ENCODE peak calls at places on chromosomes 11 and 22, in nine cellular contexts. T, S, V, Z, N, B, C, F and X are unnamed samples.

GRCh38 chr11:30244255-30244654 is 13.4 kb downstream of the FSHB start:
- DNase-seq in T (no peak), S (peak), V (no peak), Z (no peak), N (peak), B (no peak), C (peak), F (no peak), X (no peak)

GRCh38 chr22:38104084-38104483 is 6.4 kb downstream of the BAIAP2L2 start:
- DNase-seq in T (no peak), S (no peak), V (no peak), Z (no peak), N (peak), B (no peak), C (no peak), F (peak), X (no peak)

GRCh38 chr11:96155627-96156378 is 187.2 kb downstream of the MAML2 start:
- DNase-seq in T (peak), S (peak), V (peak), Z (peak), N (peak), B (no peak), C (peak), F (peak), X (peak)

GRCh38 chr11:11416502-11416901 is 63.5 kb upstream of the CSNK2A3 start:
- DNase-seq in T (no peak), S (peak), V (no peak), Z (no peak), N (peak), B (no peak), C (peak), F (no peak), X (peak)

GRCh38 chr11:9459573-9460321 is 1.1 kb upstream of the ZNF143 start:
- DNase-seq in T (peak), S (peak), V (peak), Z (peak), N (peak), B (no peak), C (peak), F (no peak), X (no peak)

GRCh38 chr11:129354688-129355087 is 21.0 kb upstream of the BARX2 start:
- DNase-seq in T (no peak), S (no peak), V (no peak), Z (no peak), N (no peak), B (no peak), C (no peak), F (no peak), X (no peak)

GRCh38 chr11:134132808-134133207 is 63.9 kb downstream of the JAM3 start:
- DNase-seq in T (no peak), S (no peak), V (peak), Z (no peak), N (peak), B (no peak), C (peak), F (no peak), X (no peak)

GRCh38 chr22:48098936-48099245 is 1336.4 kb downstream of the TBC1D22A start:
- DNase-seq in T (no peak), S (no peak), V (no peak), Z (no peak), N (no peak), B (no peak), C (no peak), F (no peak), X (no peak)

GRCh38 chr11:2914475-2915195 is 14.6 kb downstream of the PHLDA2 start:
- DNase-seq in T (no peak), S (no peak), V (no peak), Z (no peak), N (no peak), B (no peak), C (no peak), F (no peak), X (no peak)

GRCh38 chr11:76233936-76234703 is 27.8 kb upstream of the WNT11 start:
- DNase-seq in T (no peak), S (no peak), V (no peak), Z (peak), N (peak), B (no peak), C (peak), F (no peak), X (peak)

GRCh38 chr11:7056828-7057513 is 31.8 kb upstream of the RBMXL2 start:
- DNase-seq in T (no peak), S (no peak), V (no peak), Z (no peak), N (peak), B (no peak), C (no peak), F (no peak), X (no peak)

GRCh38 chr11:65452806-65453490 is 30.4 kb downstream of the NEAT1 start:
- DNase-seq in T (no peak), S (peak), V (no peak), Z (no peak), N (peak), B (no peak), C (peak), F (no peak), X (peak)

GRCh38 chr11:23554002-23554401 is 693.7 kb upstream of the CCDC179 start:
- DNase-seq in T (no peak), S (no peak), V (no peak), Z (no peak), N (no peak), B (no peak), C (no peak), F (no peak), X (no peak)

GRCh38 chr11:14499178-14499559 is 442 bp downstream of the COPB1 start:
- DNase-seq in T (no peak), S (no peak), V (peak), Z (peak), N (peak), B (peak), C (no peak), F (peak), X (peak)

GRCh38 chr11:95922536-95923440 is 1.1 kb downstream of the MTMR2 start:
- DNase-seq in T (no peak), S (no peak), V (no peak), Z (no peak), N (peak), B (no peak), C (no peak), F (no peak), X (no peak)

GRCh38 chr11:133835258-133836075 is 9.8 kb downstream of the SPATA19 start:
- DNase-seq in T (no peak), S (peak), V (peak), Z (no peak), N (peak), B (no peak), C (peak), F (peak), X (peak)

GRCh38 chr22:50293441-50294318 is 13.8 kb downstream of the PLXNB2 start:
- DNase-seq in T (no peak), S (peak), V (peak), Z (peak), N (peak), B (no peak), C (peak), F (peak), X (no peak)

GRCh38 chr11:39806652-39807051 is 1652.8 kb downstream of the LRRC4C start:
- DNase-seq in T (no peak), S (no peak), V (no peak), Z (no peak), N (no peak), B (no peak), C (no peak), F (no peak), X (no peak)

GRCh38 chr22:38481162-38481870 is 13.4 kb downstream of the KDELR3 start:
- DNase-seq in T (no peak), S (peak), V (no peak), Z (no peak), N (no peak), B (no peak), C (no peak), F (no peak), X (no peak)

GRCh38 chr22:31150615-31151014 is 9.4 kb upstream of the RNF185 start:
- DNase-seq in T (no peak), S (no peak), V (peak), Z (no peak), N (no peak), B (no peak), C (no peak), F (no peak), X (no peak)

GRCh38 chr22:31153357-31153756 is 6.6 kb upstream of the RNF185 start:
- DNase-seq in T (no peak), S (no peak), V (no peak), Z (no peak), N (no peak), B (no peak), C (no peak), F (no peak), X (no peak)

GRCh38 chr22:31148516-31148915 is 8.2 kb upstream of the PLA2G3 start:
- DNase-seq in T (no peak), S (no peak), V (no peak), Z (no peak), N (peak), B (no peak), C (peak), F (no peak), X (no peak)

GRCh38 chr22:31151872-31152271 is 8.1 kb upstream of the RNF185 start:
- DNase-seq in T (no peak), S (no peak), V (no peak), Z (no peak), N (no peak), B (no peak), C (no peak), F (no peak), X (no peak)

DNA sequence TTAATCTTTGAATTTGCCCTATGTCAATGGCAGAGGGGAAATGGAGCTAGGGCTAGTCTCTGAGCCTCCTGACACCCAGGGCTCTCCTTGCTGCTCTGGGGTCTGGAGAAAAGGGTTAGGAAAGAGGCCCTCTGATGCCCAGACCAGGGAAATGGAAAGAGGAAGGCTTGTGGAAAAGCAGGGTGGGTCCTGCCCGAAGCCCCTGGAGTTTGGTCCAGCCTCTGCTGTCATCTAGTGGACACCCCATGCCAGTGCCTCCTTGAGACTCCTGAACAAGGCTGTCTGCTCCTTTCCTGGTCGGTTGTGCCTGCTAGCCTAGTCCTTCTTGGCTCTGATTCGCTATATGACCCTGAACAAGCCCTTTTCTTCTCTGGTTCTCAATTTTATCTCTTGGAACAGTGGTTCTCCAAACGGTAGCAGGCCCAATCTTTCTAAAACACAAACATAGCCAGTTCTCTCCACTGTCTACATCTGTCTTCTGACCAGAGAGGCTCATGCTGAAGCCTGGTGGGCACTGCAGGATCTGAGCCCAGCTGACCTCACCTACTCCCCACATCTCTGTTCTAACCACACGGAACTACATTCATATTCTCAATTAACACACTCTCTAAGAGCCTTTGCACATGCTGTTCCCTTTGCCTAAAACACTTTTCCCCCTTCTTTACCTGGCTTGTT is 8.8 kb upstream of the PLA2G3 start:
- DNase-seq in T (peak), S (peak), V (peak), Z (peak), N (peak), B (no peak), C (peak), F (peak), X (peak)
- TF ChIP-seq CTCF in T (peak), S (peak), V (peak), Z (peak), N (peak), B (no peak), C (peak), F (peak), X (peak)

GRCh38 chr11:17564687-17565042 is 17.6 kb downstream of the OTOG start:
- DNase-seq in T (no peak), S (no peak), V (no peak), Z (no peak), N (peak), B (no peak), C (no peak), F (peak), X (no peak)
- TF ChIP-seq CTCF in T (peak), S (peak), V (no peak), Z (no peak), N (peak), B (no peak), C (no peak), F (no peak), X (no peak)

GRCh38 chr11:67505605-67506396 is 638 bp upstream of the PITPNM1 start:
- DNase-seq in T (peak), S (peak), V (peak), Z (peak), N (peak), B (peak), C (peak), F (peak), X (peak)

GRCh38 chr11:67504950-67505561 is at the start of gene PITPNM1:
- DNase-seq in T (no peak), S (no peak), V (peak), Z (peak), N (peak), B (no peak), C (peak), F (peak), X (peak)

GRCh38 chr11:67507891-67508485 is at the start of gene CDK2AP2:
- DNase-seq in T (peak), S (peak), V (peak), Z (peak), N (peak), B (peak), C (peak), F (peak), X (peak)

GRCh38 chr11:67507242-67507890 is 596 bp downstream of the CDK2AP2 start:
- DNase-seq in T (peak), S (no peak), V (no peak), Z (peak), N (peak), B (no peak), C (peak), F (peak), X (peak)

GRCh38 chr11:67506426-67507032 is 1.4 kb upstream of the PITPNM1 start:
- DNase-seq in T (no peak), S (no peak), V (no peak), Z (peak), N (no peak), B (no peak), C (no peak), F (no peak), X (no peak)
- TF ChIP-seq CTCF in T (no peak), S (peak), V (no peak), Z (peak), N (no peak), B (no peak), C (no peak), F (peak), X (no peak)

DNA sequence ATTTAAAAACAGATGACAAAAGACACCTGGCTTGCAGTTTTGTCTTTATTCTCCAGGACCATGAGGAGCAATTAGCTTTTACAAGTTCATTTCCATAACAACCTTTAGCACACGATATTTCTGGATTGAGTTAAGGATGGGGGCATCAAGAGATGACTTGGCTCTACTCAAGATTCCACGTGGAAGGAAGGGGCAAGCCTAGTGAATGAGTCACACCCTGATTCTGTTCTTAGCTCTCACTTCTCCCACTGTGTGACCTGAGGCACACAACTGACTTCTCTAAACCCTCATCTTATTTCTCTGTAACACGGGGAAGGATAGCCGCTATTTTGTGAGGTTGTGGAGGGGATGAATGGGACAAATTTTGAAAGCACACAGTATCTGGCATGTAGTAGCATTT is 185.5 kb downstream of the KIRREL3 start:
- DNase-seq in T (no peak), S (peak), V (no peak), Z (no peak), N (peak), B (no peak), C (peak), F (no peak), X (no peak)
- TF ChIP-seq CTCF in T (no peak), S (no peak), V (no peak), Z (no peak), N (no peak), B (no peak), C (no peak), F (no peak), X (no peak)

DNA sequence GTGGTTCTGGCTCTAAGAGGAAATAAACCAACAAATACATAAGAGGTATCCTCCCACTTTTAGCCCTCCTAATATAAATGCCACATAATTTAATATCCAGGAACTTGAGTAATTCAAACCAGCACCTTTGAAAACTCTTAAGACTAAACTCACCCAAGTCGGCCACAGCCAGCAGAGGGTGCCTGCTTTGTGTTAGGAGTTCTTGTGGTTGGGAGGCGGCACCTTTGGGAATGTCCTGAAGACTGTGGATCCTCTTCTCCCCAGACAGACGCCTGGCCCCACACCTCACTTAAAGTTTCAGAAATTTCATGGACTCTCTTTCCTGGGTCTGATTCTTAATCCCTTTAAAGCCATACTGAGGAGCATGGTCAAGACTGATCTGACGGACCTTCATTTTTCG is 169.0 kb downstream of the TBC1D22A start:
- DNase-seq in T (no peak), S (peak), V (peak), Z (no peak), N (peak), B (no peak), C (peak), F (no peak), X (no peak)
- TF ChIP-seq CTCF in T (peak), S (peak), V (no peak), Z (no peak), N (no peak), B (no peak), C (no peak), F (no peak), X (no peak)

DNA sequence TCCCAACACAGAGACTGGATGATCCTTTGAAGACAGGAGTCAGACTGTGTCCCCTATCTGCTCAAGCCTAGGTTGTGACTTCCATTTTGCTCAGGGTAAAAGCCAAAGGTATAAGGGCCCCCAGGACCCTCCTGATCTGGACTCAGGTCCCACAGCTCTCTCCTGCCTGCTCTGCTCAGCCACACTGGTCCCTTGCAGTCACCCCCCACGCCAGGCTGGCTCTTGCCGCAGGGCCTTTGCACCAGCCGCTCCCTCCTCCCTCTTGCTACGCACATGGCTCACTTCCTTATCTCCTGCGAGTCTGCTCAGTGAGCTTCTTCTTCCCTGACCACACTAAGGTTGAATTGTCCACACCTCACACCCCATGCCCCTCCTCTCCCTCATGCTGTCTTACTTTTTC is 28.4 kb upstream of the CACNG2 start:
- DNase-seq in T (no peak), S (no peak), V (no peak), Z (no peak), N (no peak), B (no peak), C (no peak), F (no peak), X (peak)
- TF ChIP-seq CTCF in T (no peak), S (no peak), V (no peak), Z (no peak), N (no peak), B (no peak), C (no peak), F (no peak), X (no peak)

GRCh38 chr11:69086152-69086551 is 37.4 kb downstream of the TPCN2 start:
- DNase-seq in T (no peak), S (no peak), V (no peak), Z (peak), N (peak), B (no peak), C (no peak), F (peak), X (no peak)
- TF ChIP-seq CTCF in T (no peak), S (peak), V (no peak), Z (no peak), N (no peak), B (no peak), C (no peak), F (no peak), X (no peak)

GRCh38 chr11:62435741-62436485 is 17.1 kb downstream of the SCGB1A1 start:
- DNase-seq in T (no peak), S (no peak), V (no peak), Z (no peak), N (no peak), B (no peak), C (no peak), F (no peak), X (no peak)

GRCh38 chr11:62443390-62444201 is 24.8 kb downstream of the SCGB1A1 start:
- DNase-seq in T (no peak), S (no peak), V (no peak), Z (no peak), N (no peak), B (no peak), C (peak), F (no peak), X (no peak)

GRCh38 chr11:62438641-62439040 is 19.8 kb downstream of the SCGB1A1 start:
- DNase-seq in T (no peak), S (no peak), V (no peak), Z (no peak), N (no peak), B (no peak), C (no peak), F (no peak), X (no peak)

GRCh38 chr11:62437616-62438015 is 18.8 kb downstream of the SCGB1A1 start:
- DNase-seq in T (no peak), S (no peak), V (no peak), Z (no peak), N (no peak), B (no peak), C (no peak), F (no peak), X (no peak)

DNA sequence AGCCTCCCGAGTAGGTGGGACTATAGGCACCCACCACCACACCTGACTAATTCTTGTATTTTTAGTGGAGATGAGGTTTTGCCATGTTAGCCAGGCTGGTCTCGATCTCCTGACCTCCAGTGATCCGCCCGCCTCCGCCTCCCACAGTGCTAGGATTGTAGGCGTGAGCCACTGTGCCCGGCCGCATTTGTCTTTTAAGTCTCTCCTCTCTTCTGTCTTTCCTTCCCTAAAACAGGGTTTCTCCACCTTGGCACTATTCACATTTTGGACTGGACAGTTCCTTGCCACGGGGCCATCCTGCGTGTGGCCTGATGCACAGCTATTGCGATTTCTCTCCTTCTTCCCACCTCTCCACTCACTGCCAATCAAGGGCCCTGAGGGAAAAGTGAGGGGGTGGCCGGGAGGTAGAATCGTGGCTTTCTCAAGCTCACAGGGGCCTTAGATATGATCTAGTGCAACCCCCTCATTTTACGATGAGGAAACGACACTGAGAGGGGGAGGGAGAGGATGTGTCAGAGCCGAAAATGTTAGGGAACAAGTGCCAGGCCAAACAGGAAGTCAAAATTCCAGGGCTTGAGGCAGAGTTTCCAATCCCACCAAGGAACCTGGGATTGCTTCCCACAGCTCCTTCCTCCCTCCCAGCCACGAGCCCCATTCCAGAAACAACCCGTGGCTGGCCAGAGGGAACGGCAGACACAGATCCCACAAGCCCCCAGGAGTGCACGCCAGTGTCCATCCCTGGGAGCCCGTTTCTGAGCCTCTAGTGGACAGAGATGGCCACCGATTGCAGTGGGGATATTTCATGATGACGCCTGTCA is 21.2 kb downstream of the SCGB1A1 start:
- DNase-seq in T (no peak), S (peak), V (no peak), Z (no peak), N (peak), B (no peak), C (peak), F (no peak), X (peak)
- TF ChIP-seq CTCF in T (peak), S (peak), V (no peak), Z (no peak), N (peak), B (no peak), C (no peak), F (no peak), X (no peak)